ENCODE peak calls at places on chromosomes 6 and 20, in seven cellular contexts. Y is omental fat pad, T is GM06990, M is myocyte, W is GM04504, S is Right ventricle myocardium inferior, L is frontal cortex. A is an unnamed sample.

GRCh38 chr6:160343144-160343543 is 5.0 kb upstream of the SLC22A3 start:
- DNase-seq in W (no peak), M (no peak), L (no peak), T (no peak), Y (no peak), S (no peak), A (no peak)

GRCh38 chr6:28789553-28790083 is 134.2 kb downstream of the TRIM27 start:
- DNase-seq in S (no peak), W (no peak), M (peak), L (no peak), T (peak), Y (no peak), A (no peak)

GRCh38 chr20:62741191-62741676 is 32.6 kb downstream of the NTSR1 start:
- DNase-seq in Y (no peak), L (no peak), W (no peak), M (peak), S (peak), T (no peak), A (no peak)

GRCh38 chr6:107690864-107691661 is 133.1 kb downstream of the SCML4 start:
- DNase-seq in L (no peak), M (peak), T (no peak), Y (no peak), S (no peak), W (no peak), A (no peak)

GRCh38 chr6:43129434-43130194 is 41.5 kb upstream of the SRF start:
- DNase-seq in T (no peak), M (peak), S (no peak), L (no peak), Y (no peak), W (no peak), A (peak)

GRCh38 chr6:15299430-15300131 is 53.7 kb downstream of the JARID2 start:
- DNase-seq in S (no peak), Y (no peak), W (no peak), M (no peak), L (no peak), T (peak), A (peak)

GRCh38 chr6:83536034-83536646 is 23.8 kb downstream of the PRSS35 start:
- DNase-seq in L (no peak), T (no peak), S (no peak), W (no peak), M (peak), Y (peak), A (peak)

GRCh38 chr20:6473197-6473596 is 294.3 kb upstream of the BMP2 start:
- DNase-seq in Y (no peak), S (no peak), L (no peak), M (no peak), T (no peak), W (no peak), A (no peak)

GRCh38 chr6:10411131-10411914 is 3.6 kb downstream of the TFAP2A start:
- DNase-seq in L (no peak), M (peak), W (no peak), Y (no peak), S (no peak), T (no peak), A (no peak)

GRCh38 chr6:160519603-160520042 is 144.5 kb downstream of the LPA start:
- DNase-seq in W (no peak), L (no peak), S (no peak), Y (no peak), T (no peak), M (no peak), A (peak)

GRCh38 chr6:11111769-11112437 is 378 bp upstream of the ERVFRD-1 start:
- DNase-seq in L (no peak), T (no peak), Y (no peak), W (no peak), M (no peak), S (no peak), A (no peak)

GRCh38 chr6:36897629-36898028 is 11.9 kb downstream of the C6orf89 start:
- DNase-seq in L (no peak), T (no peak), Y (no peak), S (no peak), M (no peak), W (no peak), A (no peak)

GRCh38 chr6:144181639-144182038 is 31.3 kb downstream of the STX11 start:
- DNase-seq in M (no peak), L (no peak), W (no peak), T (no peak), Y (no peak), S (no peak), A (no peak)

GRCh38 chr20:50346372-50347347 is 156.0 kb downstream of the CEBPB start:
- DNase-seq in S (peak), T (no peak), L (no peak), M (peak), Y (no peak), W (peak), A (no peak)

GRCh38 chr20:11814276-11814675 is 103.4 kb upstream of the BTBD3 start:
- DNase-seq in M (peak), L (no peak), T (no peak), S (no peak), W (no peak), Y (no peak), A (no peak)

GRCh38 chr20:45368221-45368980 is 5.4 kb downstream of the SYS1 start:
- DNase-seq in Y (no peak), W (no peak), T (peak), M (peak), L (no peak), S (no peak), A (peak)

GRCh38 chr6:88596801-88597200 is 366.6 kb downstream of the RNGTT start:
- DNase-seq in Y (no peak), S (no peak), M (no peak), L (no peak), W (no peak), T (no peak), A (no peak)

GRCh38 chr6:158847012-158847529 is 27.9 kb upstream of the EZR start:
- DNase-seq in T (no peak), L (no peak), M (no peak), S (no peak), W (no peak), Y (no peak), A (no peak)

GRCh38 chr20:14336667-14337066 is 745 bp downstream of the FLRT3 start:
- DNase-seq in Y (no peak), M (peak), T (no peak), S (no peak), L (no peak), W (no peak), A (no peak)

GRCh38 chr20:47674145-47674544 is 111.1 kb downstream of the SULF2 start:
- DNase-seq in M (no peak), T (no peak), S (no peak), L (no peak), Y (no peak), W (no peak), A (no peak)

GRCh38 chr6:17589402-17590116 is 10.5 kb upstream of the FAM8A1 start:
- DNase-seq in W (peak), S (no peak), M (peak), L (no peak), Y (no peak), T (no peak), A (no peak)